ENCODE peak calls at places on chromosomes 11 and 22, in five cellular contexts. One of them, this sample, is unnamed.

GRCh38 chr22:38861170-38861874 is 10.7 kb downstream of the CBX6 start:
- DNase-seq in astrocyte of the cerebellum: no peak
- DNase-seq in IMR-90: no peak
- DNase-seq in GM13976: no peak
- DNase-seq in activated B cell treated with CpG ODN at 0.5 μM for 24 hours: no peak
- DNase-seq in this sample: no peak

GRCh38 chr22:22576244-22576988 is 17.4 kb upstream of the PRAME start:
- DNase-seq in activated B cell treated with CpG ODN at 0.5 μM for 24 hours: no peak
- DNase-seq in GM13976: peak
- DNase-seq in IMR-90: peak
- DNase-seq in astrocyte of the cerebellum: peak
- DNase-seq in this sample: no peak

GRCh38 chr22:50252081-50253045 is 1.3 kb upstream of the HDAC10 start:
- DNase-seq in activated B cell treated with CpG ODN at 0.5 μM for 24 hours: peak
- DNase-seq in IMR-90: peak
- DNase-seq in GM13976: peak
- DNase-seq in astrocyte of the cerebellum: no peak
- DNase-seq in this sample: peak

GRCh38 chr11:67240575-67241389 is 25.5 kb upstream of the GRK2 start:
- DNase-seq in GM13976: peak
- DNase-seq in IMR-90: peak
- DNase-seq in astrocyte of the cerebellum: peak
- DNase-seq in activated B cell treated with CpG ODN at 0.5 μM for 24 hours: peak
- DNase-seq in this sample: peak

GRCh38 chr11:65425971-65426838 is 3.6 kb downstream of the NEAT1 start:
- DNase-seq in activated B cell treated with CpG ODN at 0.5 μM for 24 hours: no peak
- DNase-seq in astrocyte of the cerebellum: no peak
- DNase-seq in IMR-90: peak
- DNase-seq in GM13976: peak
- DNase-seq in this sample: no peak

GRCh38 chr22:33400891-33401290 is 342.7 kb upstream of the SYN3 start:
- DNase-seq in IMR-90: no peak
- DNase-seq in GM13976: no peak
- DNase-seq in astrocyte of the cerebellum: no peak
- DNase-seq in activated B cell treated with CpG ODN at 0.5 μM for 24 hours: no peak
- DNase-seq in this sample: no peak

GRCh38 chr22:20781272-20781990 is 7.5 kb downstream of the SERPIND1 start:
- DNase-seq in GM13976: no peak
- DNase-seq in activated B cell treated with CpG ODN at 0.5 μM for 24 hours: no peak
- DNase-seq in IMR-90: peak
- DNase-seq in astrocyte of the cerebellum: no peak
- DNase-seq in this sample: no peak

GRCh38 chr11:2825261-2825885 is 60.2 kb downstream of the CDKN1C start:
- DNase-seq in astrocyte of the cerebellum: peak
- DNase-seq in GM13976: no peak
- DNase-seq in IMR-90: peak
- DNase-seq in activated B cell treated with CpG ODN at 0.5 μM for 24 hours: no peak
- DNase-seq in this sample: no peak

GRCh38 chr22:46619830-46620501 is at the start of gene GRAMD4:
- DNase-seq in astrocyte of the cerebellum: peak
- DNase-seq in IMR-90: no peak
- DNase-seq in GM13976: no peak
- DNase-seq in activated B cell treated with CpG ODN at 0.5 μM for 24 hours: no peak
- DNase-seq in this sample: no peak

GRCh38 chr11:69359735-69360470 is 65.9 kb downstream of the MYEOV start:
- DNase-seq in activated B cell treated with CpG ODN at 0.5 μM for 24 hours: no peak
- DNase-seq in GM13976: peak
- DNase-seq in astrocyte of the cerebellum: no peak
- DNase-seq in IMR-90: peak
- DNase-seq in this sample: no peak

GRCh38 chr11:2271327-2272240 is 1.2 kb upstream of the ASCL2 start:
- DNase-seq in activated B cell treated with CpG ODN at 0.5 μM for 24 hours: peak
- DNase-seq in astrocyte of the cerebellum: no peak
- DNase-seq in IMR-90: no peak
- DNase-seq in GM13976: peak
- DNase-seq in this sample: peak

GRCh38 chr11:69521461-69521860 is 40.0 kb downstream of the LINC01488 start:
- DNase-seq in IMR-90: no peak
- DNase-seq in activated B cell treated with CpG ODN at 0.5 μM for 24 hours: no peak
- DNase-seq in astrocyte of the cerebellum: no peak
- DNase-seq in GM13976: no peak
- DNase-seq in this sample: no peak

GRCh38 chr11:79087957-79088318 is 352.9 kb downstream of the TENM4 start:
- DNase-seq in activated B cell treated with CpG ODN at 0.5 μM for 24 hours: no peak
- DNase-seq in astrocyte of the cerebellum: no peak
- DNase-seq in GM13976: no peak
- DNase-seq in IMR-90: no peak
- DNase-seq in this sample: no peak

GRCh38 chr22:30441088-30441487 is 15.5 kb downstream of the MTFP1 start:
- DNase-seq in activated B cell treated with CpG ODN at 0.5 μM for 24 hours: no peak
- DNase-seq in astrocyte of the cerebellum: no peak
- DNase-seq in IMR-90: no peak
- DNase-seq in GM13976: no peak
- DNase-seq in this sample: no peak

GRCh38 chr22:30439836-30440235 is 14.3 kb downstream of the MTFP1 start:
- DNase-seq in GM13976: no peak
- DNase-seq in IMR-90: no peak
- DNase-seq in activated B cell treated with CpG ODN at 0.5 μM for 24 hours: no peak
- DNase-seq in astrocyte of the cerebellum: no peak
- DNase-seq in this sample: no peak

GRCh38 chr22:30444632-30445437 is 19.3 kb downstream of the MTFP1 start:
- DNase-seq in astrocyte of the cerebellum: no peak
- DNase-seq in activated B cell treated with CpG ODN at 0.5 μM for 24 hours: no peak
- DNase-seq in GM13976: peak
- DNase-seq in IMR-90: peak
- DNase-seq in this sample: no peak

DNA sequence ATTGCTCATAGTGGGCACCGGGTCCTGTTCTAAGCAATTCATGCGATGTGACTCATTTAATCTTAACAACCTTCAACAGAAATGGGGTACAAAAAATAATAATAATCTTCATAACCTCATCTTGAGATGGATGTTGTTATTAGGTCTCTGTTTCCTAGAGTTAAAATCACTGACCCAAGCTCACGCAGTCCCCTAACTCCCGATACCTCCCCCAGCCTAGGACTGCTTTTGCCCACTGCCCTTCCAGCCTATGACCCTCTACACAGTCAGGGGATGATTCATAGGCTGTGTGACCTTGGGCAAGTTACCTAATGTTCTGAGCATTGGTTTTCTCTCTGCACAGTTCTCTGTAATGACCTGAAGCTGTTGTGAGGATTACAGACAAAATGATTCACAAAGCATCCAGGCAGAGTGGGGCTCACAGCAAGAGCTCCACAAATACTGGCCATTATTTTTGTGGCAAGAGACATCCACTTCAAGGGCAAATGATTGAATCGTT is 19.9 kb downstream of the MTFP1 start:
- DNase-seq in astrocyte of the cerebellum: no peak
- DNase-seq in GM13976: no peak
- DNase-seq in activated B cell treated with CpG ODN at 0.5 μM for 24 hours: no peak
- DNase-seq in IMR-90: peak
- DNase-seq in this sample: no peak
- TF ChIP-seq CTCF in astrocyte of the cerebellum: no peak
- TF ChIP-seq CTCF in GM13976: no peak
- TF ChIP-seq CTCF in activated B cell treated with CpG ODN at 0.5 μM for 24 hours: peak
- TF ChIP-seq CTCF in IMR-90: no peak
- TF ChIP-seq CTCF in this sample: peak

DNA sequence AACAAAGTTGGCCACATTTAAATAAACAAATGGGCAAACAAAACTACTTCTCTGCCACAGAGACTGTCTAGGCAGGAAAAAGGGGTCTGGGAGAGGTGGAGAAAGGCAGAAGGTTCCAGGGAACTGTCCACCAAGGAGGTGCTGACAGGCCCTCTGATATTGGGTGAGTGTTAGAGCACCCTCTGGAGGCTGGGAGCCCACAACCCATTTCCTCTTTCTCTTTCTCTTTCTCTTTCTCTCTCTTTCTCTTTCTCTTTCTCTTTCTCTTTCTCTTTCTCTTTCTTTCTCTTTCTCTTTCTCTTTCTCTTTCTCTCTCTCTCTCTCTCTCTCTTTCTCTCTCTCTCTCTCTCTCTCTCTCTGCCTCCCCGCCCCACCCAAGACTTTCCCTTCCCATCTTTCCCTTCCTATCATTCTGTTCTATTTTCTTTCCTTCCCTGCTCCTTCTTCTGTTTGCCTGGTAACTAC is 912.8 kb downstream of the DLG2 start:
- DNase-seq in IMR-90: peak
- DNase-seq in activated B cell treated with CpG ODN at 0.5 μM for 24 hours: no peak
- DNase-seq in GM13976: peak
- DNase-seq in astrocyte of the cerebellum: peak
- DNase-seq in this sample: no peak
- TF ChIP-seq CTCF in IMR-90: peak
- TF ChIP-seq CTCF in activated B cell treated with CpG ODN at 0.5 μM for 24 hours: no peak
- TF ChIP-seq CTCF in GM13976: peak
- TF ChIP-seq CTCF in astrocyte of the cerebellum: peak
- TF ChIP-seq CTCF in this sample: no peak

GRCh38 chr11:43947003-43947500 is 4.6 kb downstream of the C11orf96 start:
- DNase-seq in GM13976: no peak
- DNase-seq in IMR-90: peak
- DNase-seq in astrocyte of the cerebellum: no peak
- DNase-seq in activated B cell treated with CpG ODN at 0.5 μM for 24 hours: no peak
- DNase-seq in this sample: no peak
- TF ChIP-seq CTCF in GM13976: no peak
- TF ChIP-seq CTCF in IMR-90: peak
- TF ChIP-seq CTCF in astrocyte of the cerebellum: peak
- TF ChIP-seq CTCF in activated B cell treated with CpG ODN at 0.5 μM for 24 hours: no peak
- TF ChIP-seq CTCF in this sample: no peak

GRCh38 chr11:4551346-4551979 is 6.5 kb downstream of the OR52M1 start:
- DNase-seq in activated B cell treated with CpG ODN at 0.5 μM for 24 hours: no peak
- DNase-seq in IMR-90: peak
- DNase-seq in GM13976: no peak
- DNase-seq in astrocyte of the cerebellum: no peak
- DNase-seq in this sample: no peak
- TF ChIP-seq CTCF in activated B cell treated with CpG ODN at 0.5 μM for 24 hours: no peak
- TF ChIP-seq CTCF in IMR-90: peak
- TF ChIP-seq CTCF in GM13976: peak
- TF ChIP-seq CTCF in astrocyte of the cerebellum: peak
- TF ChIP-seq CTCF in this sample: no peak

DNA sequence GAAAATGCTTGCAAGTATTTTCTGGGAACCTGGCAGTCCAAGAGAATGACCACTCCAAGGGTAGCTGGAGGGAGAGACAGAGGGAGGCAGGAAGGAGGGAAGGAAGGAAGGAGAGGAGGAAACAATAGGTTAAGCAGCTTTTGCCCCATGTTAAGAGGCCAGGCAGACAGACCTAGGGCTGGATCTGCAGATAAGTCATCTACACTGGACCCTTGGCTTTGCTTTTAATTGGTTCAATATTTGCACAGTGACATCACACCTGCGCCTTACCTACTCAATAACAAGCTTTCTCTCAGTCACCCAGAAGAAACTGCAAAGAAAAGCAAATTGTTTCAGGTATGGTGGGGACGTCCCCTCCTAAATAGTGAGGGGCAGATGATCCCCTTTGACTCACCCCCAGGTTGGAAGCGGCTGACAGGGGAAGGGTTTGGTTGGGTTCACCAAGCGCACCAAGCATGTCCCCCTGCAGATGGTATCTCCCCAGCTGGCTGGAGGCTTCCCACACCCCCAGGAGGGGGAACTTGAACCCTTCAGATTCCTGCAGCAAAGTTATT is 24.3 kb downstream of the MYH9 start:
- DNase-seq in activated B cell treated with CpG ODN at 0.5 μM for 24 hours: no peak
- DNase-seq in IMR-90: no peak
- DNase-seq in GM13976: no peak
- DNase-seq in astrocyte of the cerebellum: no peak
- DNase-seq in this sample: no peak
- TF ChIP-seq CTCF in activated B cell treated with CpG ODN at 0.5 μM for 24 hours: no peak
- TF ChIP-seq CTCF in IMR-90: no peak
- TF ChIP-seq CTCF in GM13976: no peak
- TF ChIP-seq CTCF in astrocyte of the cerebellum: no peak
- TF ChIP-seq CTCF in this sample: no peak

GRCh38 chr11:134632347-134633119 is 220.5 kb upstream of the B3GAT1 start:
- DNase-seq in astrocyte of the cerebellum: no peak
- DNase-seq in GM13976: no peak
- DNase-seq in IMR-90: no peak
- DNase-seq in activated B cell treated with CpG ODN at 0.5 μM for 24 hours: no peak
- DNase-seq in this sample: peak

GRCh38 chr11:134636071-134636470 is 224.0 kb upstream of the B3GAT1 start:
- DNase-seq in activated B cell treated with CpG ODN at 0.5 μM for 24 hours: no peak
- DNase-seq in GM13976: no peak
- DNase-seq in astrocyte of the cerebellum: no peak
- DNase-seq in IMR-90: no peak
- DNase-seq in this sample: peak

GRCh38 chr11:134633276-134633675 is 221.2 kb upstream of the B3GAT1 start:
- DNase-seq in activated B cell treated with CpG ODN at 0.5 μM for 24 hours: no peak
- DNase-seq in GM13976: no peak
- DNase-seq in IMR-90: no peak
- DNase-seq in astrocyte of the cerebellum: no peak
- DNase-seq in this sample: peak

GRCh38 chr11:134637091-134638015 is 225.3 kb upstream of the B3GAT1 start:
- DNase-seq in activated B cell treated with CpG ODN at 0.5 μM for 24 hours: no peak
- DNase-seq in IMR-90: no peak
- DNase-seq in astrocyte of the cerebellum: no peak
- DNase-seq in GM13976: no peak
- DNase-seq in this sample: no peak

GRCh38 chr11:134634897-134635831 is 223.1 kb upstream of the B3GAT1 start:
- DNase-seq in GM13976: no peak
- DNase-seq in IMR-90: no peak
- DNase-seq in astrocyte of the cerebellum: no peak
- DNase-seq in activated B cell treated with CpG ODN at 0.5 μM for 24 hours: no peak
- DNase-seq in this sample: peak
- TF ChIP-seq CTCF in GM13976: no peak
- TF ChIP-seq CTCF in IMR-90: no peak
- TF ChIP-seq CTCF in astrocyte of the cerebellum: no peak
- TF ChIP-seq CTCF in activated B cell treated with CpG ODN at 0.5 μM for 24 hours: no peak
- TF ChIP-seq CTCF in this sample: no peak

GRCh38 chr11:127381247-127381646 is 380.7 kb upstream of the KIRREL3 start:
- DNase-seq in activated B cell treated with CpG ODN at 0.5 μM for 24 hours: no peak
- DNase-seq in IMR-90: no peak
- DNase-seq in astrocyte of the cerebellum: no peak
- DNase-seq in GM13976: no peak
- DNase-seq in this sample: no peak

GRCh38 chr11:127390465-127390864 is 389.9 kb upstream of the KIRREL3 start:
- DNase-seq in GM13976: no peak
- DNase-seq in astrocyte of the cerebellum: no peak
- DNase-seq in IMR-90: no peak
- DNase-seq in activated B cell treated with CpG ODN at 0.5 μM for 24 hours: no peak
- DNase-seq in this sample: no peak

GRCh38 chr11:127383026-127383425 is 382.5 kb upstream of the KIRREL3 start:
- DNase-seq in GM13976: no peak
- DNase-seq in astrocyte of the cerebellum: peak
- DNase-seq in activated B cell treated with CpG ODN at 0.5 μM for 24 hours: no peak
- DNase-seq in IMR-90: no peak
- DNase-seq in this sample: no peak

DNA sequence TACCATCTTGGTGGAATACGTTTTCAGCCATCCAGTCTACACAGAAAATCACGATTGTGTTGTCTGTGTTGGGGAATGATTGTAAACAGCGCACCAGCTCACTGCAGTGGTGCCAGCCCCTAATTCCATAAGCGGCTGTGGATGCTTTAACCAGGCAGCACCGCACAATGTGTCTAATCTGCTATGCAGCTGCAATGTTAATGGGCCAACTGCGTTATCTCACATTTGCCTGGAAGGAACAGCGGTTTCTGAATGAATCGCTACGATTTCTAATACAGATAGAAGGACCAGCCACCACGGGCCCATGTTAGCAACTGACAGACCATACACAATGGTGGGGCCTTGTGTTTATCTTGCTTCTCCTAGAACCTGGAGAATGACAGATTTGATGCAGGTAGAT is 384.5 kb upstream of the KIRREL3 start:
- DNase-seq in activated B cell treated with CpG ODN at 0.5 μM for 24 hours: no peak
- DNase-seq in IMR-90: no peak
- DNase-seq in GM13976: no peak
- DNase-seq in astrocyte of the cerebellum: no peak
- DNase-seq in this sample: no peak
- TF ChIP-seq CTCF in activated B cell treated with CpG ODN at 0.5 μM for 24 hours: no peak
- TF ChIP-seq CTCF in IMR-90: no peak
- TF ChIP-seq CTCF in GM13976: no peak
- TF ChIP-seq CTCF in astrocyte of the cerebellum: no peak
- TF ChIP-seq CTCF in this sample: no peak

GRCh38 chr22:30857103-30857502 is 111.5 kb downstream of the MORC2 start:
- DNase-seq in GM13976: no peak
- DNase-seq in IMR-90: no peak
- DNase-seq in astrocyte of the cerebellum: no peak
- DNase-seq in activated B cell treated with CpG ODN at 0.5 μM for 24 hours: no peak
- DNase-seq in this sample: no peak
- TF ChIP-seq CTCF in GM13976: no peak
- TF ChIP-seq CTCF in IMR-90: no peak
- TF ChIP-seq CTCF in astrocyte of the cerebellum: no peak
- TF ChIP-seq CTCF in activated B cell treated with CpG ODN at 0.5 μM for 24 hours: no peak
- TF ChIP-seq CTCF in this sample: no peak

This sample was measured in natural killer cell.